ENCODE peak calls at places on chromosomes 5 and 9, in seven cellular contexts. Q is epithelial cell of proximal tubule, V is NCI-H2081, Z is substantia nigra, B is putamen, G is hypothalamus, W is nephron progenitor cell. E is an unnamed sample.

GRCh38 chr5:11400312-11400711 is 503.9 kb downstream of the CTNND2 start:
- DNase-seq in Q (no peak), V (no peak), Z (no peak), B (no peak), G (no peak), W (no peak), E (no peak)

GRCh38 chr5:91288117-91288516 is 95.0 kb downstream of the ARRDC3 start:
- DNase-seq in Q (no peak), V (no peak), Z (no peak), B (no peak), G (no peak), W (no peak), E (no peak)

GRCh38 chr9:5910413-5911057 is 19.8 kb downstream of the MLANA start:
- DNase-seq in Q (no peak), V (no peak), Z (no peak), B (no peak), G (no peak), W (no peak), E (no peak)

GRCh38 chr5:83718195-83718825 is 2.3 kb downstream of the HAPLN1 start:
- DNase-seq in Q (no peak), V (peak), Z (peak), B (peak), G (peak), W (peak), E (peak)

GRCh38 chr5:9439651-9440292 is 106.1 kb downstream of the SEMA5A start:
- DNase-seq in Q (no peak), V (no peak), Z (no peak), B (no peak), G (no peak), W (no peak), E (no peak)

GRCh38 chr9:127004946-127005769 is 90.6 kb downstream of the RALGPS1 start:
- DNase-seq in Q (peak), V (no peak), Z (no peak), B (no peak), G (no peak), W (no peak), E (no peak)

GRCh38 chr9:138072161-138072842 is 194.7 kb downstream of the CACNA1B start:
- DNase-seq in Q (no peak), V (no peak), Z (no peak), B (peak), G (no peak), W (no peak), E (no peak)

GRCh38 chr5:161094411-161094810 is 242.4 kb upstream of the ATP10B start:
- DNase-seq in Q (no peak), V (no peak), Z (no peak), B (no peak), G (no peak), W (no peak), E (no peak)

GRCh38 chr5:154498597-154499393 is 20.8 kb upstream of the HAND1 start:
- DNase-seq in Q (no peak), V (no peak), Z (no peak), B (no peak), G (no peak), W (no peak), E (no peak)